ENCODE peak calls at places on chromosomes 1 and 21, in ten cellular contexts. P, R, E, F, I, M, Y, S, D and K are unnamed samples.

GRCh38 chr1:118151312-118151937 is 33.6 kb downstream of the SPAG17 start:
- DNase-seq in P (peak), R (peak), E (peak), F (peak), I (peak), M (peak), Y (peak), S (no peak), D (peak), K (no peak)

GRCh38 chr1:47650205-47650604 is 212.4 kb downstream of the FOXD2 start:
- DNase-seq in P (no peak), R (peak), E (no peak), F (peak), I (no peak), M (peak), Y (peak), S (peak), D (peak), K (peak)

GRCh38 chr1:84539972-84540371 is 33.6 kb upstream of the GNG5 start:
- DNase-seq in P (no peak), R (no peak), E (no peak), F (no peak), I (no peak), M (no peak), Y (peak), S (no peak), D (peak), K (no peak)

GRCh38 chr1:204418174-204419063 is 6.8 kb upstream of the PPP1R15B start:
- DNase-seq in P (peak), R (no peak), E (no peak), F (peak), I (no peak), M (no peak), Y (peak), S (no peak), D (peak), K (no peak)

GRCh38 chr1:233664804-233665574 is 51.1 kb downstream of the KCNK1 start:
- DNase-seq in P (no peak), R (no peak), E (no peak), F (no peak), I (no peak), M (no peak), Y (no peak), S (no peak), D (no peak), K (no peak)

GRCh38 chr1:227369102-227369760 is 50.9 kb upstream of the CDC42BPA start:
- DNase-seq in P (no peak), R (no peak), E (peak), F (no peak), I (no peak), M (no peak), Y (no peak), S (no peak), D (no peak), K (no peak)

GRCh38 chr21:15560383-15561056 is 169.3 kb upstream of the USP25 start:
- DNase-seq in P (no peak), R (no peak), E (no peak), F (no peak), I (no peak), M (no peak), Y (peak), S (no peak), D (peak), K (no peak)

GRCh38 chr21:26850116-26850643 is 5.0 kb upstream of the ADAMTS1 start:
- DNase-seq in P (peak), R (no peak), E (peak), F (peak), I (no peak), M (peak), Y (peak), S (no peak), D (peak), K (no peak)

GRCh38 chr1:201748331-201748730 is 80.6 kb upstream of the IPO9 start:
- DNase-seq in P (no peak), R (peak), E (no peak), F (peak), I (no peak), M (no peak), Y (peak), S (peak), D (peak), K (peak)

GRCh38 chr1:70718086-70718630 is 307.1 kb downstream of the CTH start:
- DNase-seq in P (no peak), R (no peak), E (no peak), F (peak), I (no peak), M (no peak), Y (no peak), S (no peak), D (no peak), K (peak)

GRCh38 chr1:109425391-109425790 is 857 bp downstream of the PSMA5 start:
- DNase-seq in P (peak), R (no peak), E (no peak), F (no peak), I (no peak), M (no peak), Y (peak), S (no peak), D (peak), K (no peak)

GRCh38 chr1:47944561-47944960 is 52.6 kb downstream of the TRABD2B start:
- DNase-seq in P (no peak), R (no peak), E (no peak), F (no peak), I (no peak), M (no peak), Y (no peak), S (no peak), D (peak), K (no peak)

GRCh38 chr21:42750737-42751530 is 97.5 kb downstream of the PDE9A start:
- DNase-seq in P (no peak), R (no peak), E (no peak), F (no peak), I (no peak), M (no peak), Y (no peak), S (no peak), D (no peak), K (no peak)

GRCh38 chr1:160494620-160495019 is 28.4 kb downstream of the SLAMF6 start:
- DNase-seq in P (peak), R (no peak), E (no peak), F (no peak), I (no peak), M (peak), Y (no peak), S (no peak), D (peak), K (no peak)

GRCh38 chr1:218299416-218299815 is 14.3 kb downstream of the RRP15 start:
- DNase-seq in P (peak), R (peak), E (peak), F (peak), I (no peak), M (peak), Y (peak), S (peak), D (peak), K (no peak)

GRCh38 chr1:43952731-43953350 is 6.1 kb downstream of the IPO13 start:
- DNase-seq in P (no peak), R (no peak), E (peak), F (no peak), I (no peak), M (no peak), Y (no peak), S (no peak), D (no peak), K (no peak)

GRCh38 chr1:23634840-23635642 is 56.6 kb upstream of the RPL11 start:
- DNase-seq in P (peak), R (peak), E (peak), F (peak), I (peak), M (peak), Y (peak), S (peak), D (peak), K (no peak)

GRCh38 chr1:189880135-189880534 is 597.5 kb downstream of the BRINP3 start:
- DNase-seq in P (no peak), R (no peak), E (no peak), F (no peak), I (no peak), M (no peak), Y (no peak), S (no peak), D (no peak), K (peak)

GRCh38 chr1:226310637-226311195 is 1.8 kb upstream of the LIN9 start:
- DNase-seq in P (no peak), R (no peak), E (no peak), F (no peak), I (no peak), M (no peak), Y (no peak), S (no peak), D (no peak), K (no peak)

GRCh38 chr1:46219551-46220520 is 16.7 kb downstream of the LURAP1 start:
- DNase-seq in P (no peak), R (no peak), E (no peak), F (no peak), I (no peak), M (no peak), Y (no peak), S (no peak), D (no peak), K (no peak)

GRCh38 chr1:78240755-78241154 is 195.0 kb downstream of the GIPC2 start:
- DNase-seq in P (no peak), R (no peak), E (no peak), F (peak), I (no peak), M (no peak), Y (peak), S (no peak), D (peak), K (no peak)

GRCh38 chr21:36567216-36567917 is 87.4 kb upstream of the CLDN14 start:
- DNase-seq in P (no peak), R (no peak), E (no peak), F (peak), I (no peak), M (no peak), Y (peak), S (no peak), D (no peak), K (no peak)

GRCh38 chr1:48772221-48772620 is 4.5 kb downstream of the BEND5 start:
- DNase-seq in P (no peak), R (no peak), E (no peak), F (no peak), I (no peak), M (no peak), Y (no peak), S (no peak), D (no peak), K (no peak)

GRCh38 chr1:33815061-33815460 is 48.8 kb upstream of the HMGB4 start:
- DNase-seq in P (no peak), R (peak), E (no peak), F (peak), I (no peak), M (no peak), Y (peak), S (peak), D (peak), K (no peak)

GRCh38 chr1:228150458-228151169 is 884 bp downstream of the GJC2 start:
- DNase-seq in P (no peak), R (peak), E (peak), F (peak), I (no peak), M (no peak), Y (peak), S (no peak), D (peak), K (no peak)

GRCh38 chr21:39712976-39713375 is 32.0 kb upstream of the IGSF5 start:
- DNase-seq in P (no peak), R (no peak), E (peak), F (no peak), I (no peak), M (no peak), Y (no peak), S (no peak), D (no peak), K (no peak)

GRCh38 chr1:108814343-108815125 is 42.4 kb downstream of the AKNAD1 start:
- DNase-seq in P (no peak), R (no peak), E (no peak), F (peak), I (no peak), M (no peak), Y (peak), S (no peak), D (peak), K (no peak)

GRCh38 chr1:156566436-156566835 is 5.9 kb downstream of the IQGAP3 start:
- DNase-seq in P (no peak), R (no peak), E (no peak), F (no peak), I (no peak), M (no peak), Y (no peak), S (no peak), D (no peak), K (no peak)
- H3K4me3 ChIP-seq in P (no peak), R (no peak), E (no peak), F (no peak), I (no peak), M (no peak), Y (no peak), S (no peak), D (no peak), K (no peak)

DNA sequence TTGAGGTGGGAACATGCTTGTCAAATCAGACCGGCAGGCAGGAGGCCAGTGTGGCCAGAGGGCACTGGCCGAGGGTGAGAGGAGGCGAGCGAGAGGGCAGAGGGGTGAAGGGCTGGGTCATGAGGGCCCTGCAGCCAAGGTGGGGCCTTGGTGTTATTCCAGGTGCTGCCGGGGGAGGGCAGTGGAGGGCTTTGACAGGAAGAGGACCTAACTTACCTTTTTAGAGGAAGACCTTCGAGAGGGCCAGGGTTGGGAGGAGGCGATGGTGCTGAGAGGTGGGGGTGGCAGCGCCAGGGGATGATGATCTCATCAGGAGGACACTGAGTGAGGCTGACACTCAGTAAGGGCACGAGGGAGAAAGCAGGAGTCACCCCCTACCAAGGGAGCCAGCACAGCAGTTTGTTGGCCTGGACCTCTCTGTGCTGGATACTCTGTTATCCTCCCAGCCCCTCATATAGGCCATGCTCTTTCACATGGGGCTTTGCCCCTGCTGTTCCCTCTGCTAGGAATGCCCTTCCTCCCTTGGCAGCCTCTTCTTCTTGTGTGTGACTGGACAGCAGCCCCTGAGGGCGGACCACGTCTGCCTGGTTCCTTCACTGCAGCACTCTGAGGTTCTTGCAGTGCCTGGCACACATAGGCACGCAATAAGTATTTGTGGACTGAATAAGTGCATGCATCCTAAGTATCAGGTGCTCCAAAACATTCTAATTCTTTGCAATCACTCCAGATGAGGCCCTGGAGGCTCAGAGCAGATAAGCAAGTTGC is 7.5 kb upstream of the TTC22 start:
- DNase-seq in P (no peak), R (no peak), E (peak), F (no peak), I (no peak), M (no peak), Y (no peak), S (no peak), D (no peak), K (no peak)
- TF ChIP-seq CTCF in P (peak), R (peak), E (peak), F (peak), I (no peak), M (peak), Y (peak), S (peak), D (peak), K (peak)

GRCh38 chr1:112093372-112093694 is 103.9 kb upstream of the KCND3 start:
- DNase-seq in P (no peak), R (no peak), E (no peak), F (no peak), I (no peak), M (no peak), Y (no peak), S (no peak), D (no peak), K (no peak)
- H3K4me3 ChIP-seq in P (no peak), R (no peak), E (no peak), F (no peak), I (no peak), M (no peak), Y (no peak), S (no peak), D (no peak), K (no peak)

GRCh38 chr1:88079036-88079435 is 605.0 kb upstream of the PKN2 start:
- DNase-seq in P (no peak), R (no peak), E (no peak), F (no peak), I (no peak), M (peak), Y (peak), S (no peak), D (peak), K (no peak)
- TF ChIP-seq CTCF in P (peak), R (peak), E (no peak), F (peak), I (no peak), M (peak), Y (peak), S (peak), D (peak), K (peak)

DNA sequence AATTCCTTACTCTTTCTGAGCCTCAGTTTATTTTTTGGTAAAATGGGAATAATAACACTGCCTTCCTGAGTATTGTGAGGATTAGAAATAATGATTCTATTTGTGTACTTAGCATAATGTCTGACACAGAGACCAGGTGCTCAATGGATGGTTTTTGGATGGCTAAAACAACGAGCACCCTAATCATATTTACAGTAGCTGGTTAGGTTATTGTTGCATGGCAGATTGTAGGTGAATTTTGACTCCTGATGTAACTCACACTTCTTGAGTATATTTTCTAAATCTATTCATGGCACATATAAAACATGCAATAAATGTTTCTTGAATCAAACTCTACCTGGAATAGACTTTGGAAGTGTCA is 11.9 kb upstream of the DUSP10 start:
- DNase-seq in P (no peak), R (no peak), E (no peak), F (no peak), I (no peak), M (no peak), Y (no peak), S (no peak), D (no peak), K (no peak)
- H3K4me3 ChIP-seq in P (no peak), R (no peak), E (no peak), F (no peak), I (no peak), M (no peak), Y (no peak), S (no peak), D (no peak), K (no peak)

DNA sequence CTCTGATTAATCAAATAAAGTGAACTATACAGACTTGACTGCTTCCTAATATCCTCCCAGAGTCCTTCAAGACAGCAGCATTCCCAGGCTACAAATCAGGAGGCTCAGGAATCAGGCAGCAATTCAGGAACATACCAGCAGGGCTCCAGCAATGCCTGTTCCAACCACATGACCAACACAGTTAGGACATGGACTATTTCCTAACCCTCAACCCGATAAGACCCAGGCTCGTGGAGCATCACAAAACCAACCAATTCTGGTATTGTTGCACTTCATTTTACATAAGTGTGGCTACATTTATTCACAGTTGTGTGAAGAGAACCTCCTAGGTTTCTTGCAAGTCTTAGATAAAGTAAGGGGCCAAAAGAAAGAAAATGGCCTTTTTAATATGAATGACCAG is 546.2 kb upstream of the ADGRL2 start:
- DNase-seq in P (no peak), R (no peak), E (no peak), F (no peak), I (no peak), M (peak), Y (no peak), S (no peak), D (peak), K (no peak)
- TF ChIP-seq CTCF in P (no peak), R (peak), E (no peak), F (peak), I (no peak), M (peak), Y (peak), S (peak), D (peak), K (peak)

GRCh38 chr21:32391755-32392154 is 1.1 kb downstream of the URB1 start:
- DNase-seq in P (no peak), R (no peak), E (no peak), F (no peak), I (no peak), M (no peak), Y (no peak), S (no peak), D (no peak), K (no peak)
- H3K4me3 ChIP-seq in P (peak), R (peak), E (peak), F (peak), I (no peak), M (peak), Y (peak), S (peak), D (peak), K (peak)

GRCh38 chr1:116134178-116134773 is 23.1 kb downstream of the MAB21L3 start:
- DNase-seq in P (peak), R (no peak), E (no peak), F (no peak), I (no peak), M (peak), Y (no peak), S (no peak), D (peak), K (no peak)
- TF ChIP-seq CTCF in P (peak), R (peak), E (peak), F (peak), I (no peak), M (peak), Y (peak), S (peak), D (peak), K (peak)